ENCODE peak calls at places on chromosomes 3 and 15, in five cellular contexts. R is amniotic epithelial cell, Z is brain microvascular endothelial cell, Q is WERI-Rb-1, N is Calu3. C is an unnamed sample.

GRCh38 chr3:9901967-9902366 is 681 bp upstream of the IL17RE start:
- DNase-seq in R (peak), Z (no peak), Q (no peak), N (no peak), C (no peak)

GRCh38 chr3:83035704-83036010 is 1274.2 kb upstream of the GBE1 start:
- DNase-seq in R (no peak), Z (no peak), Q (no peak), N (no peak), C (no peak)

GRCh38 chr15:34802371-34802770 is 7.0 kb upstream of the ACTC1 start:
- DNase-seq in R (no peak), Z (no peak), Q (no peak), N (no peak), C (no peak)

GRCh38 chr15:90268415-90268814 is 2.9 kb downstream of the NGRN start:
- DNase-seq in R (no peak), Z (no peak), Q (no peak), N (no peak), C (no peak)

GRCh38 chr3:76585794-76586392 is 454.0 kb upstream of the ROBO2 start:
- DNase-seq in R (peak), Z (no peak), Q (no peak), N (no peak), C (peak)

GRCh38 chr3:52685285-52685704 is 418 bp downstream of the PBRM1 start:
- DNase-seq in R (no peak), Z (no peak), Q (peak), N (peak), C (no peak)

GRCh38 chr15:81015595-81016252 is 15.0 kb downstream of the TLNRD1 start:
- DNase-seq in R (no peak), Z (no peak), Q (peak), N (no peak), C (no peak)

GRCh38 chr15:67183443-67184169 is 70.9 kb downstream of the AAGAB start:
- DNase-seq in R (peak), Z (no peak), Q (no peak), N (no peak), C (peak)

GRCh38 chr3:40985195-40985594 is 214.1 kb upstream of the CTNNB1 start:
- DNase-seq in R (peak), Z (no peak), Q (no peak), N (no peak), C (no peak)

GRCh38 chr3:67947808-67948508 is 293.5 kb upstream of the SUCLG2 start:
- DNase-seq in R (no peak), Z (no peak), Q (peak), N (peak), C (peak)

GRCh38 chr15:91228391-91228790 is 128.3 kb downstream of the SV2B start:
- DNase-seq in R (no peak), Z (no peak), Q (no peak), N (no peak), C (no peak)

GRCh38 chr3:101676765-101677435 is at the start of gene ZBTB11:
- DNase-seq in R (peak), Z (peak), Q (peak), N (peak), C (peak)

GRCh38 chr3:111369953-111370352 is 172.0 kb upstream of the CD96 start:
- DNase-seq in R (no peak), Z (no peak), Q (no peak), N (no peak), C (no peak)

GRCh38 chr3:14438929-14439328 is 36.5 kb downstream of the SLC6A6 start:
- DNase-seq in R (no peak), Z (no peak), Q (no peak), N (no peak), C (no peak)

GRCh38 chr3:60610441-60611112 is 640.7 kb downstream of the FHIT start:
- DNase-seq in R (peak), Z (peak), Q (no peak), N (no peak), C (peak)

GRCh38 chr3:152121292-152121654 is 147.5 kb upstream of the MBNL1 start:
- DNase-seq in R (peak), Z (no peak), Q (no peak), N (no peak), C (peak)

GRCh38 chr15:101043011-101043410 is 123.9 kb downstream of the LRRK1 start:
- DNase-seq in R (no peak), Z (no peak), Q (peak), N (no peak), C (no peak)

GRCh38 chr3:52704611-52705437 is 767 bp downstream of the GLT8D1 start:
- DNase-seq in R (peak), Z (peak), Q (no peak), N (no peak), C (peak)

GRCh38 chr15:56468271-56468912 is 3.5 kb upstream of the MNS1 start:
- DNase-seq in R (peak), Z (no peak), Q (no peak), N (no peak), C (peak)

GRCh38 chr3:126951561-126951960 is 31.4 kb upstream of the PLXNA1 start:
- DNase-seq in R (no peak), Z (no peak), Q (no peak), N (no peak), C (no peak)

GRCh38 chr3:69695443-69695842 is 43.8 kb upstream of the MITF start:
- DNase-seq in R (no peak), Z (no peak), Q (no peak), N (no peak), C (no peak)

GRCh38 chr15:56917652-56918045 is 795 bp upstream of the TCF12 start:
- DNase-seq in R (no peak), Z (no peak), Q (no peak), N (no peak), C (no peak)

GRCh38 chr3:148930785-148931184 is 60.6 kb upstream of the GYG1 start:
- DNase-seq in R (peak), Z (peak), Q (no peak), N (no peak), C (peak)

GRCh38 chr3:71585126-71585525 is 1.6 kb upstream of the FOXP1 start:
- DNase-seq in R (no peak), Z (no peak), Q (no peak), N (peak), C (no peak)

GRCh38 chr3:182092662-182093262 is 381.0 kb downstream of the SOX2 start:
- DNase-seq in R (no peak), Z (no peak), Q (no peak), N (peak), C (no peak)

GRCh38 chr3:130384547-130384946 is 39.1 kb downstream of the COL6A5 start:
- DNase-seq in R (no peak), Z (no peak), Q (no peak), N (no peak), C (no peak)

GRCh38 chr3:42712344-42712648 is 9.7 kb upstream of the HHATL start:
- DNase-seq in R (no peak), Z (no peak), Q (no peak), N (no peak), C (no peak)

GRCh38 chr3:25728101-25728500 is 55.1 kb downstream of the NGLY1 start:
- DNase-seq in R (peak), Z (no peak), Q (no peak), N (no peak), C (no peak)

GRCh38 chr15:42749266-42749665 is 12.3 kb upstream of the CDAN1 start:
- DNase-seq in R (no peak), Z (no peak), Q (no peak), N (no peak), C (no peak)

GRCh38 chr15:56839099-56839498 is 79.3 kb upstream of the TCF12 start:
- DNase-seq in R (no peak), Z (no peak), Q (no peak), N (no peak), C (no peak)

GRCh38 chr3:111246967-111247760 is 175.5 kb downstream of the NECTIN3 start:
- DNase-seq in R (peak), Z (peak), Q (no peak), N (peak), C (peak)